ENCODE peak calls at places on chromosomes 4 and X, in five cellular contexts. One of them, this sample, is unnamed.

GRCh38 chr4:25842229-25842840 is 20.5 kb downstream of the SEL1L3 start:
- DNase-seq in astrocyte of the spinal cord: no peak
- DNase-seq in HFF-Myc: no peak
- DNase-seq in mesothelial cell of epicardium: no peak
- DNase-seq in mucosa of descending colon: no peak
- DNase-seq in this sample: no peak

GRCh38 chrX:111869639-111870034 is 6.3 kb upstream of the TRPC5OS start:
- DNase-seq in HFF-Myc: no peak
- DNase-seq in mesothelial cell of epicardium: peak; percentile 49
- DNase-seq in mucosa of descending colon: peak; percentile 7
- DNase-seq in astrocyte of the spinal cord: peak; percentile 51
- DNase-seq in this sample: no peak

GRCh38 chrX:3176439-3176820 is 135.2 kb downstream of the ARSF start:
- DNase-seq in astrocyte of the spinal cord: peak; percentile 60
- DNase-seq in mesothelial cell of epicardium: no peak
- DNase-seq in HFF-Myc: no peak
- DNase-seq in mucosa of descending colon: no peak
- DNase-seq in this sample: no peak

GRCh38 chr4:67635331-67635730 is 65.6 kb downstream of the UBA6 start:
- DNase-seq in mesothelial cell of epicardium: no peak
- DNase-seq in mucosa of descending colon: no peak
- DNase-seq in astrocyte of the spinal cord: no peak
- DNase-seq in HFF-Myc: no peak
- DNase-seq in this sample: no peak

GRCh38 chr4:11507920-11508319 is 79.2 kb upstream of the HS3ST1 start:
- DNase-seq in mesothelial cell of epicardium: no peak
- DNase-seq in mucosa of descending colon: peak; percentile 19
- DNase-seq in HFF-Myc: no peak
- DNase-seq in astrocyte of the spinal cord: no peak
- DNase-seq in this sample: no peak

GRCh38 chr4:26321326-26322276 is 787 bp downstream of the RBPJ start:
- DNase-seq in mesothelial cell of epicardium: peak; percentile 49
- DNase-seq in mucosa of descending colon: peak; percentile 39
- DNase-seq in astrocyte of the spinal cord: no peak
- DNase-seq in HFF-Myc: no peak
- DNase-seq in this sample: no peak

GRCh38 chr4:161829631-161830030 is 334.2 kb downstream of the FSTL5 start:
- DNase-seq in astrocyte of the spinal cord: no peak
- DNase-seq in mesothelial cell of epicardium: no peak
- DNase-seq in mucosa of descending colon: no peak
- DNase-seq in HFF-Myc: no peak
- DNase-seq in this sample: no peak

GRCh38 chr4:88110826-88111225 is 47.6 kb downstream of the ABCG2 start:
- DNase-seq in astrocyte of the spinal cord: no peak
- DNase-seq in mesothelial cell of epicardium: no peak
- DNase-seq in HFF-Myc: no peak
- DNase-seq in mucosa of descending colon: peak; percentile 31
- DNase-seq in this sample: no peak

GRCh38 chr4:80462537-80463207 is 127.1 kb downstream of the CFAP299 start:
- DNase-seq in mucosa of descending colon: no peak
- DNase-seq in mesothelial cell of epicardium: no peak
- DNase-seq in HFF-Myc: no peak
- DNase-seq in astrocyte of the spinal cord: no peak
- DNase-seq in this sample: no peak

GRCh38 chrX:103573205-103573604 is 12.1 kb upstream of the TCEAL4 start:
- DNase-seq in mesothelial cell of epicardium: no peak
- DNase-seq in mucosa of descending colon: no peak
- DNase-seq in astrocyte of the spinal cord: no peak
- DNase-seq in HFF-Myc: no peak
- DNase-seq in this sample: no peak

GRCh38 chrX:71107762-71108360 is 1.3 kb upstream of the CXorf65 start:
- DNase-seq in mesothelial cell of epicardium: no peak
- DNase-seq in HFF-Myc: no peak
- DNase-seq in mucosa of descending colon: no peak
- DNase-seq in astrocyte of the spinal cord: no peak
- DNase-seq in this sample: no peak

GRCh38 chr4:30536231-30536630 is 183.9 kb upstream of the PCDH7 start:
- DNase-seq in astrocyte of the spinal cord: peak; percentile 31
- DNase-seq in mucosa of descending colon: no peak
- DNase-seq in HFF-Myc: no peak
- DNase-seq in mesothelial cell of epicardium: no peak
- DNase-seq in this sample: no peak

GRCh38 chr4:168666531-168666930 is 169.7 kb downstream of the PALLD start:
- DNase-seq in astrocyte of the spinal cord: peak; percentile 77
- DNase-seq in mesothelial cell of epicardium: no peak
- DNase-seq in HFF-Myc: no peak
- DNase-seq in mucosa of descending colon: no peak
- DNase-seq in this sample: no peak

GRCh38 chrX:41468647-41469323 is 21.6 kb downstream of the NYX start:
- DNase-seq in mesothelial cell of epicardium: no peak
- DNase-seq in mucosa of descending colon: no peak
- DNase-seq in HFF-Myc: no peak
- DNase-seq in astrocyte of the spinal cord: peak; percentile 44
- DNase-seq in this sample: no peak

GRCh38 chrX:51395807-51396728 is 63.4 kb downstream of the NUDT10 start:
- DNase-seq in astrocyte of the spinal cord: no peak
- DNase-seq in mucosa of descending colon: peak; percentile 1
- DNase-seq in HFF-Myc: no peak
- DNase-seq in mesothelial cell of epicardium: no peak
- DNase-seq in this sample: no peak

GRCh38 chrX:9737363-9737762 is 28.3 kb downstream of the GPR143 start:
- DNase-seq in mucosa of descending colon: no peak
- DNase-seq in HFF-Myc: no peak
- DNase-seq in mesothelial cell of epicardium: no peak
- DNase-seq in astrocyte of the spinal cord: no peak
- DNase-seq in this sample: no peak

GRCh38 chr4:16329132-16329796 is 103.0 kb upstream of the TAPT1 start:
- DNase-seq in astrocyte of the spinal cord: peak; percentile 18
- DNase-seq in mucosa of descending colon: no peak
- DNase-seq in HFF-Myc: no peak
- DNase-seq in mesothelial cell of epicardium: no peak
- DNase-seq in this sample: no peak

GRCh38 chrX:129161108-129161507 is 362.2 kb downstream of the SMARCA1 start:
- DNase-seq in mucosa of descending colon: no peak
- DNase-seq in astrocyte of the spinal cord: no peak
- DNase-seq in HFF-Myc: no peak
- DNase-seq in mesothelial cell of epicardium: no peak
- DNase-seq in this sample: no peak

GRCh38 chrX:143894938-143895337 is 11.1 kb downstream of the UBE2NL start:
- DNase-seq in HFF-Myc: no peak
- DNase-seq in mucosa of descending colon: no peak
- DNase-seq in astrocyte of the spinal cord: no peak
- DNase-seq in mesothelial cell of epicardium: no peak
- DNase-seq in this sample: no peak

GRCh38 chr4:63170923-63171322 is 1238.3 kb downstream of the TECRL start:
- DNase-seq in HFF-Myc: no peak
- DNase-seq in mucosa of descending colon: no peak
- DNase-seq in mesothelial cell of epicardium: no peak
- DNase-seq in astrocyte of the spinal cord: no peak
- DNase-seq in this sample: no peak

GRCh38 chr4:67465032-67465762 is 80.1 kb downstream of the CENPC start:
- DNase-seq in mesothelial cell of epicardium: no peak
- DNase-seq in astrocyte of the spinal cord: no peak
- DNase-seq in HFF-Myc: no peak
- DNase-seq in mucosa of descending colon: no peak
- DNase-seq in this sample: no peak

GRCh38 chr4:15695240-15695699 is 7.6 kb upstream of the BST1 start:
- DNase-seq in mucosa of descending colon: no peak
- DNase-seq in astrocyte of the spinal cord: peak; percentile 98
- DNase-seq in mesothelial cell of epicardium: no peak
- DNase-seq in HFF-Myc: peak; percentile 100
- DNase-seq in this sample: no peak

GRCh38 chr4:64230709-64231310 is 178.4 kb downstream of the TECRL start:
- DNase-seq in mucosa of descending colon: no peak
- DNase-seq in mesothelial cell of epicardium: no peak
- DNase-seq in HFF-Myc: no peak
- DNase-seq in astrocyte of the spinal cord: peak; percentile 20
- DNase-seq in this sample: no peak

GRCh38 chrX:49209434-49210251 is 9.7 kb upstream of the SYP start:
- DNase-seq in HFF-Myc: no peak
- DNase-seq in mucosa of descending colon: no peak
- DNase-seq in mesothelial cell of epicardium: no peak
- DNase-seq in astrocyte of the spinal cord: no peak
- DNase-seq in this sample: no peak

GRCh38 chr4:18722748-18723191 is 701.2 kb upstream of the LCORL start:
- DNase-seq in astrocyte of the spinal cord: no peak
- DNase-seq in mucosa of descending colon: peak; percentile 30
- DNase-seq in HFF-Myc: no peak
- DNase-seq in mesothelial cell of epicardium: no peak
- DNase-seq in this sample: no peak

GRCh38 chr4:153222790-153223417 is 18.7 kb downstream of the TRIM2 start:
- DNase-seq in astrocyte of the spinal cord: peak; percentile 52
- DNase-seq in HFF-Myc: no peak
- DNase-seq in mesothelial cell of epicardium: peak; percentile 71
- DNase-seq in mucosa of descending colon: peak; percentile 43
- DNase-seq in this sample: no peak

GRCh38 chrX:97050413-97050812 is 166.7 kb downstream of the RPA4 start:
- DNase-seq in mucosa of descending colon: no peak
- DNase-seq in HFF-Myc: no peak
- DNase-seq in astrocyte of the spinal cord: peak; percentile 8
- DNase-seq in mesothelial cell of epicardium: no peak
- DNase-seq in this sample: no peak

DNA sequence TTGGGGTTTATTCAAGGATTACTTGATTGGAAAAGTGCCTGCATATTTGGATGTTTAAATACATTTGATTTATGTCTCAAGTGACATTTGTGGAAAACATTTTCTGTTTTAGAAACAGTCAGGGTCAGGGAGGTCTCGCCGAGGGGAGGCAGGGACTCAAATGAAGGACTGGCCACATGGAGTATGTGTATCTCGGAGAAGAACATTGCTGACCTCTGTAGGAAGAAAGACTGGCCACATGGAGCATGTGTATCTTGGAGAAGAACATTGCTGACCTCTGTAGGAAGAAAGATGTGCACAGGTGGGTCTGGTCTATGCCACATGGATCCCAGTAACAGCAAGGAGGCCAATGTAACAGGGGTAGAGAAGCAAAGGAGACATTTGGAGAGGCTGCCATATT is 233.6 kb downstream of the TRIML1 start:
- DNase-seq in HFF-Myc: peak; percentile 1
- DNase-seq in astrocyte of the spinal cord: no peak
- DNase-seq in mesothelial cell of epicardium: no peak
- DNase-seq in mucosa of descending colon: no peak
- DNase-seq in this sample: no peak
- TF ChIP-seq CTCF in HFF-Myc: no peak
- TF ChIP-seq CTCF in astrocyte of the spinal cord: no peak
- TF ChIP-seq CTCF in mesothelial cell of epicardium: no peak
- TF ChIP-seq CTCF in mucosa of descending colon: no peak
- TF ChIP-seq CTCF in this sample: no peak

GRCh38 chr4:119212964-119213606 is 572 bp downstream of the USP53 start:
- DNase-seq in mesothelial cell of epicardium: peak; percentile 73
- DNase-seq in astrocyte of the spinal cord: peak; percentile 97
- DNase-seq in HFF-Myc: peak; percentile 77
- DNase-seq in mucosa of descending colon: peak; percentile 82
- DNase-seq in this sample: peak; percentile 64
- TF ChIP-seq CTCF in mesothelial cell of epicardium: no peak
- TF ChIP-seq CTCF in astrocyte of the spinal cord: peak; percentile 55
- TF ChIP-seq CTCF in HFF-Myc: peak; percentile 17
- TF ChIP-seq CTCF in mucosa of descending colon: no peak
- TF ChIP-seq CTCF in this sample: no peak

DNA sequence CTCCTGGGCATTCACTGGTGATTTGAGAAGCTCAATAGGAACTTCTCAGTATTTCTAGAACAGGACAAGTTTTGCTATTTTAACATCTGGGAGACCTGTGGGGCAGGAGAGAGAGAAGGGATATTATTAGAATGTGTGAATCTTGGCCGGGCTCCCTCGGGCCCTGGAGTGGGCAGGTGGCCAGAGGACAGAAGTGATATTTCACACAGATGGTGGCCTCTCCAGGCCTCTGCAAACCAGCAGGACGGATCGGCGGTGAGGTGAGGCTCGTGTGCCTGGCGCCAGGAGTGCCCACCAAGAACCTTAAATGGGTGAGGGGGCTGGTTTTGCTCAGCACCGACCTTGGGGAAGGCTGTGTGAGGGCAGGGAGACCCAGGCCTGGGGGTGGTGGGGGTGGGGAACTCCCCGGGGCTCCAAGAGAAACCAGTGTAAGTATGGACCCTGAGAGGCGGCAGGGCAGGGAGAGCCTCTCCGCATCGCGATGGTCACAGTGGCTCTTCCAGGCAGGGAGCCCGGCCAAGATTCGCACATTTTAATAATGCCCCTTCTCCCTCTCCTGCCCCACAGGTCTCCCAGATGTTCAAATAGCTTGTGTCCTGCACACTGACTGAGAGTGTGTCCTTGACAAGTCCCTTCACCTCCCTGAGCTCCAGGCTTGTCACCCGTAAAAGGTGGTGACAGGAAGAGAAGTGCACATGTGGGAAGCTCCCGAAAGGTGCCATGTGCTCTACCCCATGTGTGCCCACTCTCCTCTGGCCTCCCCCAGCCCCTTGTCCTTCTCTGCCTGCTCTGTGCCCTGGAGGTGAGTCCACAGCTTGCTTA is 64.9 kb downstream of the SORCS2 start:
- DNase-seq in mesothelial cell of epicardium: no peak
- DNase-seq in HFF-Myc: peak; percentile 35
- DNase-seq in astrocyte of the spinal cord: peak; percentile 12
- DNase-seq in mucosa of descending colon: no peak
- DNase-seq in this sample: no peak
- TF ChIP-seq CTCF in mesothelial cell of epicardium: no peak
- TF ChIP-seq CTCF in HFF-Myc: no peak
- TF ChIP-seq CTCF in astrocyte of the spinal cord: no peak
- TF ChIP-seq CTCF in mucosa of descending colon: no peak
- TF ChIP-seq CTCF in this sample: no peak

DNA sequence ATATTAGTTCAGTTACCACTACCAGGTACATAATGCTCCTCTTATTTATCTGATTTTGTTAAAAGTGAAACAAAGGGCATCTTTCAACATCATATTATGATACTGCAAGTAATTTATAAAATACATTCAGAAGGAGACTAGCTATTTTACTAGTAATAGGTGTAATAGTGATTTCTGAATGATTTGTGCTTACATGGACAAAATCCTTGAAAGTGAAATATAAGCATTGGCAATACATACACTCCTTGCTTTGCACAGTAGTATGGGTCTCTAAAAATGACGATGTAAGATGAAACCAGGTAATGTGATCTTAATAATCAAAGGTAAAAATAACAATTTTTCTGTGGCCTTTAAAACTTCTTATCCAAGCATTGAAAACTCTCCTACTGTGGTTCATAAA is 17.5 kb downstream of the MTHFD2L start:
- DNase-seq in HFF-Myc: no peak
- DNase-seq in astrocyte of the spinal cord: no peak
- DNase-seq in mucosa of descending colon: no peak
- DNase-seq in mesothelial cell of epicardium: no peak
- DNase-seq in this sample: no peak
- TF ChIP-seq CTCF in HFF-Myc: no peak
- TF ChIP-seq CTCF in astrocyte of the spinal cord: no peak
- TF ChIP-seq CTCF in mucosa of descending colon: no peak
- TF ChIP-seq CTCF in mesothelial cell of epicardium: no peak
- TF ChIP-seq CTCF in this sample: no peak

This sample was measured in omental fat pad.